ENCODE peak calls at places on chromosomes 11 and 22, in five cellular contexts. One of them, this sample, is unnamed.

GRCh38 chr11:75777461-75778110 is 9.0 kb downstream of the DGAT2 start:
- DNase-seq in osteocyte: no peak
- DNase-seq in cardiac fibroblast: no peak
- DNase-seq in heart left ventricle: no peak
- DNase-seq in MM.1S: no peak
- DNase-seq in this sample: no peak

GRCh38 chr11:48006301-48006992 is 26.1 kb downstream of the PTPRJ start:
- DNase-seq in osteocyte: no peak
- DNase-seq in cardiac fibroblast: peak
- DNase-seq in heart left ventricle: no peak
- DNase-seq in MM.1S: no peak
- DNase-seq in this sample: no peak

GRCh38 chr11:116138280-116138679 is 634.1 kb upstream of the CADM1 start:
- DNase-seq in osteocyte: no peak
- DNase-seq in cardiac fibroblast: no peak
- DNase-seq in heart left ventricle: no peak
- DNase-seq in MM.1S: no peak
- DNase-seq in this sample: no peak

GRCh38 chr11:107562647-107563208 is 2.8 kb downstream of the ALKBH8 start:
- DNase-seq in osteocyte: no peak
- DNase-seq in cardiac fibroblast: peak
- DNase-seq in heart left ventricle: no peak
- DNase-seq in MM.1S: no peak
- DNase-seq in this sample: no peak

GRCh38 chr11:103800406-103801114 is 235.9 kb upstream of the DDI1 start:
- DNase-seq in osteocyte: no peak
- DNase-seq in cardiac fibroblast: peak
- DNase-seq in heart left ventricle: peak
- DNase-seq in MM.1S: no peak
- DNase-seq in this sample: no peak

GRCh38 chr11:33445761-33446161 is 188.6 kb downstream of the HIPK3 start:
- DNase-seq in osteocyte: no peak
- DNase-seq in cardiac fibroblast: no peak
- DNase-seq in heart left ventricle: no peak
- DNase-seq in MM.1S: no peak
- DNase-seq in this sample: no peak

GRCh38 chr11:122375687-122376399 is 259.8 kb upstream of the BLID start:
- DNase-seq in osteocyte: no peak
- DNase-seq in cardiac fibroblast: no peak
- DNase-seq in heart left ventricle: no peak
- DNase-seq in MM.1S: no peak
- DNase-seq in this sample: no peak

GRCh38 chr11:27972432-27973170 is 135.4 kb downstream of the KIF18A start:
- DNase-seq in osteocyte: no peak
- DNase-seq in cardiac fibroblast: no peak
- DNase-seq in heart left ventricle: no peak
- DNase-seq in MM.1S: no peak
- DNase-seq in this sample: no peak

GRCh38 chr11:57131080-57131790 is 50.5 kb upstream of the LRRC55 start:
- DNase-seq in osteocyte: no peak
- DNase-seq in cardiac fibroblast: peak
- DNase-seq in heart left ventricle: peak
- DNase-seq in MM.1S: no peak
- DNase-seq in this sample: no peak

GRCh38 chr11:28913883-28914282 is 805.7 kb downstream of the METTL15 start:
- DNase-seq in osteocyte: no peak
- DNase-seq in cardiac fibroblast: no peak
- DNase-seq in heart left ventricle: no peak
- DNase-seq in MM.1S: no peak
- DNase-seq in this sample: no peak

GRCh38 chr11:35166369-35167360 is 27.7 kb downstream of the CD44 start:
- DNase-seq in osteocyte: peak
- DNase-seq in cardiac fibroblast: peak
- DNase-seq in heart left ventricle: peak
- DNase-seq in MM.1S: peak
- DNase-seq in this sample: no peak

GRCh38 chr22:32828150-32828549 is 26.6 kb downstream of the TIMP3 start:
- DNase-seq in osteocyte: no peak
- DNase-seq in cardiac fibroblast: no peak
- DNase-seq in heart left ventricle: no peak
- DNase-seq in MM.1S: no peak
- DNase-seq in this sample: no peak

DNA sequence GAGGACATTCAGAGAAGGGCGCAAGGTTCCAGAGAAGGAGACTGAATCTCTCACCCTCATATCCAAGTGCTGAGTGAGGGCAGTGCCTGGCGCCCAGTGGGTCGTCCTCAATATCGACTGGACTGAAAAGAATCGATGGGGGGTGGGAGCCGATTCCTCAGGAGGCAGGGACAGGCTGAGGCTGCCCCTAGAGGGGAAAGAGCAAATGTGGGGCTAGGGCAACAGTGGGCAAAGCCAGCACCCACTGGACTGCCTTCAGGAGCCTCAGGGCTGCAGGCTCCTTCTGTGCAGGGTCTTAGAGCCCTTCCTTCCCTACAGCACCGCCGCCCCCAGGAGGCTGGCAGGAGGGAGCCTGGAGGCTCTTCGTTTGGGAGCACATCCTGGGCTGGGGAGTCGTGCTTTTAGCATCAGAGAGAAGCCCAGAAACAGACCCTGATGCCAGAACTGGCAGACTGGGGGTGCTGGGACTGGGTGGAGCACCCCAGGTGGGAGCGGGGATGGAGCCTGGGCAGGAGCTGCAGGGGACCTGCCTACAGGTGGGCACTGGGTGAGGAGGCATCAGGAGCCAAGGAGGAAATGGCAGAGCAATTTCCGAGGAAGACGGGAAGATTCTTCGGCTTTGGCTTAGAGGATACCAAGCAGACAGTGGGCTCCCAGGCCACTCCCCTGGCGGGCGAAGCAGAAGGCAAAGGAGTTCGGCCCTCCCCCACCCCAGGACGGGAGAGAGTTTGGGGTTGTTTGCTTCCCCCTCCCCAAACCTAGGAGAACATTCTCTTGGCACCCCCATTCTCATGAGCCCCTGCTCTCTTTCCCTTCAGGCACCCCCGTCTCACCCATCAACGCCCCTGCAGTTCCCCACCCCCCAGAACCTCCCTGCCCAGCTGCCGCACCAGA is 1.2 kb downstream of the SYT7 start:
- DNase-seq in osteocyte: no peak
- DNase-seq in cardiac fibroblast: no peak
- DNase-seq in heart left ventricle: no peak
- DNase-seq in MM.1S: no peak
- DNase-seq in this sample: no peak
- TF ChIP-seq CTCF in osteocyte: no peak
- TF ChIP-seq CTCF in cardiac fibroblast: no peak
- TF ChIP-seq CTCF in heart left ventricle: no peak
- TF ChIP-seq CTCF in MM.1S: no peak
- TF ChIP-seq CTCF in this sample: no peak

GRCh38 chr22:36360011-36360410 is 27.8 kb downstream of the MYH9 start:
- DNase-seq in osteocyte: no peak
- DNase-seq in cardiac fibroblast: no peak
- DNase-seq in heart left ventricle: no peak
- DNase-seq in MM.1S: no peak
- DNase-seq in this sample: no peak

GRCh38 chr22:36356708-36357694 is 30.8 kb downstream of the MYH9 start:
- DNase-seq in osteocyte: no peak
- DNase-seq in cardiac fibroblast: no peak
- DNase-seq in heart left ventricle: no peak
- DNase-seq in MM.1S: no peak
- DNase-seq in this sample: no peak

GRCh38 chr22:36360871-36361383 is 26.8 kb downstream of the MYH9 start:
- DNase-seq in osteocyte: no peak
- DNase-seq in cardiac fibroblast: peak
- DNase-seq in heart left ventricle: no peak
- DNase-seq in MM.1S: no peak
- DNase-seq in this sample: no peak

GRCh38 chr22:36359172-36359973 is 28.4 kb downstream of the MYH9 start:
- DNase-seq in osteocyte: no peak
- DNase-seq in cardiac fibroblast: no peak
- DNase-seq in heart left ventricle: peak
- DNase-seq in MM.1S: no peak
- DNase-seq in this sample: no peak

DNA sequence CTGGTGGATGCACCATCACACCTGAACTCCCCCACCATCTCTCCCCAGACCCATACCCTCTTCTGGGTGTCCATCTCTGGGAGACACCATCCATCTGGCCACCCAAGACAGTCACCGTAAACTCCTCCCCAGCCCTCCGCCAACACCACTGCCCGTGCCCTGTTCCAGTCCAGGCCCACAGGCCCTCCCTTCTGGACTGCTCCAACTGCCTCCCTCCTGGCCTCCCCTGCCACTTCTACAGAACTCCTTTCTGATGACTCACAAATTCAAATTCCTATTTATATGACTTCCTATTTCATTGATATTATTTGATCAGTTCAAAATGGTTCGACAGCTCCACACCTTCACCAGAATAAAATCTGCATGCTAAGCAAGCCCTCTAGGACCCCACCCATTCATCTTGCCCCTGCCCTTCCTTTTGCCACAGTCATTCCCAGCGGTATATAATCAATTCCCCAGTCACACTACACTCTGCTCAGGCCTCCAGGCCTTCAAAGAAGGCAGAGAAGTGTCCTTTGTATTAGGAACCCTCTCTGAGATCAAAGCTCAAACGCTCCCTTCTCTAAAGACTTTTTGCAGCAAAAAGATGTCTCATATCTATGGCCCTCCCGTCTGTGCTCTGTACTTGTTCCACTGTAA is 29.1 kb downstream of the MYH9 start:
- DNase-seq in osteocyte: no peak
- DNase-seq in cardiac fibroblast: no peak
- DNase-seq in heart left ventricle: no peak
- DNase-seq in MM.1S: no peak
- DNase-seq in this sample: no peak
- TF ChIP-seq CTCF in osteocyte: no peak
- TF ChIP-seq CTCF in cardiac fibroblast: no peak
- TF ChIP-seq CTCF in heart left ventricle: no peak
- TF ChIP-seq CTCF in MM.1S: no peak
- TF ChIP-seq CTCF in this sample: no peak

GRCh38 chr11:127620660-127621059 is 620.1 kb upstream of the KIRREL3 start:
- DNase-seq in osteocyte: no peak
- DNase-seq in cardiac fibroblast: no peak
- DNase-seq in heart left ventricle: no peak
- DNase-seq in MM.1S: no peak
- DNase-seq in this sample: no peak
- TF ChIP-seq CTCF in osteocyte: no peak
- TF ChIP-seq CTCF in cardiac fibroblast: no peak
- TF ChIP-seq CTCF in heart left ventricle: no peak
- TF ChIP-seq CTCF in MM.1S: no peak
- TF ChIP-seq CTCF in this sample: no peak

GRCh38 chr11:118417801-118418200 is 16.4 kb downstream of the ATP5MG start:
- DNase-seq in osteocyte: no peak
- DNase-seq in cardiac fibroblast: no peak
- DNase-seq in heart left ventricle: no peak
- DNase-seq in MM.1S: no peak
- DNase-seq in this sample: no peak

GRCh38 chr11:118415739-118416068 is 14.3 kb downstream of the ATP5MG start:
- DNase-seq in osteocyte: no peak
- DNase-seq in cardiac fibroblast: peak
- DNase-seq in heart left ventricle: peak
- DNase-seq in MM.1S: no peak
- DNase-seq in this sample: no peak

GRCh38 chr11:118412921-118413320 is 11.5 kb downstream of the ATP5MG start:
- DNase-seq in osteocyte: no peak
- DNase-seq in cardiac fibroblast: no peak
- DNase-seq in heart left ventricle: no peak
- DNase-seq in MM.1S: no peak
- DNase-seq in this sample: no peak

GRCh38 chr11:118418770-118419169 is 17.4 kb downstream of the ATP5MG start:
- DNase-seq in osteocyte: no peak
- DNase-seq in cardiac fibroblast: no peak
- DNase-seq in heart left ventricle: no peak
- DNase-seq in MM.1S: no peak
- DNase-seq in this sample: no peak

DNA sequence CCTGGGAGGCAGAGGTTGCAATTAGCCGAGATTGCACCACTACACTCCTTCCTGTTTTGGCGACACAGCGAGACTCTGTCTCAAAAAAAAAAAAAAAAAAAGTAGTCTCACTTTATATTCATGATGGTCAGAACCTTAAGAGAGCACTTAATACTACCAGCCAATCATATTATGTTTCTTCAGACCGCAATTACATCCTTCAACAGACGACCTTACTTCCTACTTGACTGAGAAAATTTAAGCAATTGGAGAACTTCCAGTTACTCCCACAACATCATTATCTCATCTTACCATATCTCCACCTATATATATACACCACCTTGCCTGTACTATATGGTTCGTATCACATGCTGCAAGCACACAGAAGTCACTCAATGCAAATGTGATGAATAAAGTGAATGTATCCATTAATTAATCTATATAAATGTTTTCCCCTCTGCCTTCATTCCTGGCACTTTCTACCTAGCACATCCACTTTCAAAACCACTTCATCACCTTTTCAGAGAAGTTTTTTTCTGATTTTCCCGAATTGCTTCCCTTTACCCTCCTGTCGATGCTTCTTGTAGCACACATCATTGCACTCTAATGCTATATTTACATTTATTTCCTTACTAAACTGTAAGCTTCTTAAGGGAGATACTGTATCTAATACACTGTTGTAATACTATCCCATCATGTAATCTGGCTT is 13.8 kb downstream of the ATP5MG start:
- DNase-seq in osteocyte: no peak
- DNase-seq in cardiac fibroblast: no peak
- DNase-seq in heart left ventricle: no peak
- DNase-seq in MM.1S: no peak
- DNase-seq in this sample: no peak
- TF ChIP-seq CTCF in osteocyte: no peak
- TF ChIP-seq CTCF in cardiac fibroblast: no peak
- TF ChIP-seq CTCF in heart left ventricle: no peak
- TF ChIP-seq CTCF in MM.1S: no peak
- TF ChIP-seq CTCF in this sample: no peak

GRCh38 chr22:37726240-37726887 is 29.5 kb downstream of the TRIOBP start:
- DNase-seq in osteocyte: no peak
- DNase-seq in cardiac fibroblast: peak
- DNase-seq in heart left ventricle: no peak
- DNase-seq in MM.1S: no peak
- DNase-seq in this sample: no peak
- TF ChIP-seq CTCF in osteocyte: peak
- TF ChIP-seq CTCF in cardiac fibroblast: no peak
- TF ChIP-seq CTCF in heart left ventricle: no peak
- TF ChIP-seq CTCF in MM.1S: peak
- TF ChIP-seq CTCF in this sample: peak

DNA sequence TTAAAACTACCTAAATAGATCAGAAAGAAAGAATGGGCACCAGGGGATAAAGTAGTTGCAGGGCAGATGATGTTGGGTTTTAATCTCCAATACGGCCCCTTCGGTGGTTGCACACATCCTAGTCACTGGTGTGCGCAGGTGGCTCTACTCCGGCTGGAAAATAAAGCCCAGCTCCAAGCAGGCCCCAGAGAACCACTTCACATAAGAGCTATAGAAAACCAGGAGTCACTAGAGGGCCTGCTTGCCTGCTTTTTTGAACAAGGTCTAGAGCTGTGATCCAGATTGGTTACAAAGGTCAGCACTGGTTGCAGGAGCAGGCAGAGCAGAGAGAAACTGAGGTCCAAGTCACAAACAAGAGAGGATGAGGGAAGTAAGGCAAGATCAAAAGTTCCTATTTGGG is 41.5 kb upstream of the MS4A8 start:
- DNase-seq in osteocyte: no peak
- DNase-seq in cardiac fibroblast: no peak
- DNase-seq in heart left ventricle: no peak
- DNase-seq in MM.1S: no peak
- DNase-seq in this sample: no peak
- TF ChIP-seq CTCF in osteocyte: no peak
- TF ChIP-seq CTCF in cardiac fibroblast: no peak
- TF ChIP-seq CTCF in heart left ventricle: no peak
- TF ChIP-seq CTCF in MM.1S: no peak
- TF ChIP-seq CTCF in this sample: no peak

GRCh38 chr22:47384977-47385376 is 622.5 kb downstream of the TBC1D22A start:
- DNase-seq in osteocyte: no peak
- DNase-seq in cardiac fibroblast: no peak
- DNase-seq in heart left ventricle: no peak
- DNase-seq in MM.1S: no peak
- DNase-seq in this sample: no peak
- TF ChIP-seq CTCF in osteocyte: no peak
- TF ChIP-seq CTCF in cardiac fibroblast: no peak
- TF ChIP-seq CTCF in heart left ventricle: no peak
- TF ChIP-seq CTCF in MM.1S: no peak
- TF ChIP-seq CTCF in this sample: no peak

This sample was measured in type B pancreatic cell.